ENCODE peak calls at places on chromosome 5, in four cellular contexts. Z is pons, C is amniotic epithelial cell, K is iris pigment epithelial cell. X is an unnamed sample.

GRCh38 chr5:74318985-74319563 is 321.5 kb downstream of the ENC1 start:
- DNase-seq in C (no peak), K (no peak), Z (no peak), X (no peak)

GRCh38 chr5:117262607-117263131 is 688.0 kb upstream of the SEMA6A start:
- DNase-seq in C (no peak), K (no peak), Z (peak; percentile 85), X (no peak)

GRCh38 chr5:11525020-11525419 is 379.2 kb downstream of the CTNND2 start:
- DNase-seq in C (no peak), Z (peak; percentile 29), K (no peak), X (no peak)

GRCh38 chr5:137040641-137041340 is 458.3 kb downstream of the SPOCK1 start:
- DNase-seq in Z (no peak), C (no peak), K (no peak), X (no peak)

GRCh38 chr5:143186623-143187022 is 216.9 kb downstream of the NR3C1 start:
- DNase-seq in C (no peak), K (no peak), Z (no peak), X (no peak)

GRCh38 chr5:174563899-174564298 is 160.5 kb upstream of the MSX2 start:
- DNase-seq in Z (no peak), C (no peak), K (peak; percentile 15), X (no peak)

GRCh38 chr5:16656561-16657191 is 39.9 kb upstream of the RETREG1 start:
- DNase-seq in Z (no peak), K (peak; percentile 47), C (peak; percentile 57), X (no peak)

GRCh38 chr5:73088026-73088425 is 32.3 kb upstream of the TMEM171 start:
- DNase-seq in K (no peak), C (no peak), Z (no peak), X (no peak)

X was measured in activated naive CD8-positive, alpha-beta T cell treated with anti-CD3 and anti-CD28 coated beads, Interleukin-2, amount 10 ng/mL, durations not matched to agents 7 days and 5 days.